ENCODE peak calls at places on chromosomes 16 and 17, in eight cellular contexts. M, U, C, G, V, J, O and A are unnamed samples.

GRCh38 chr17:7969434-7969833 is 33.0 kb upstream of the GUCY2D start:
- DNase-seq in M (no peak), U (no peak), C (peak), G (peak), V (no peak), J (no peak), O (no peak), A (no peak)

GRCh38 chr17:75832164-75832651 is 12.0 kb downstream of the UNC13D start:
- DNase-seq in M (no peak), U (no peak), C (peak), G (peak), V (no peak), J (no peak), O (no peak), A (no peak)

GRCh38 chr16:75584108-75584507 is 17.9 kb downstream of the GABARAPL2 start:
- DNase-seq in M (no peak), U (no peak), C (no peak), G (no peak), V (no peak), J (no peak), O (no peak), A (no peak)

GRCh38 chr17:70584255-70584654 is 414.9 kb downstream of the KCNJ2 start:
- DNase-seq in M (no peak), U (no peak), C (no peak), G (no peak), V (no peak), J (no peak), O (no peak), A (no peak)

GRCh38 chr17:10082795-10083194 is 115.6 kb downstream of the GAS7 start:
- DNase-seq in M (no peak), U (no peak), C (no peak), G (no peak), V (no peak), J (no peak), O (no peak), A (no peak)

GRCh38 chr17:69606142-69606800 is 191.8 kb downstream of the MAP2K6 start:
- DNase-seq in M (no peak), U (no peak), C (no peak), G (no peak), V (no peak), J (no peak), O (no peak), A (no peak)

GRCh38 chr17:74758846-74759163 is 10.4 kb downstream of the NHERF1 start:
- DNase-seq in M (no peak), U (no peak), C (no peak), G (peak), V (no peak), J (no peak), O (no peak), A (no peak)

GRCh38 chr16:1375741-1376410 is 24.1 kb downstream of the GNPTG start:
- DNase-seq in M (no peak), U (no peak), C (no peak), G (no peak), V (no peak), J (no peak), O (no peak), A (no peak)

GRCh38 chr16:67146523-67147357 is 4.1 kb downstream of the B3GNT9 start:
- DNase-seq in M (no peak), U (no peak), C (no peak), G (peak), V (no peak), J (no peak), O (no peak), A (no peak)

GRCh38 chr17:19630651-19631050 is 17.9 kb upstream of the ALDH3A2 start:
- DNase-seq in M (no peak), U (no peak), C (no peak), G (no peak), V (no peak), J (no peak), O (no peak), A (no peak)

DNA sequence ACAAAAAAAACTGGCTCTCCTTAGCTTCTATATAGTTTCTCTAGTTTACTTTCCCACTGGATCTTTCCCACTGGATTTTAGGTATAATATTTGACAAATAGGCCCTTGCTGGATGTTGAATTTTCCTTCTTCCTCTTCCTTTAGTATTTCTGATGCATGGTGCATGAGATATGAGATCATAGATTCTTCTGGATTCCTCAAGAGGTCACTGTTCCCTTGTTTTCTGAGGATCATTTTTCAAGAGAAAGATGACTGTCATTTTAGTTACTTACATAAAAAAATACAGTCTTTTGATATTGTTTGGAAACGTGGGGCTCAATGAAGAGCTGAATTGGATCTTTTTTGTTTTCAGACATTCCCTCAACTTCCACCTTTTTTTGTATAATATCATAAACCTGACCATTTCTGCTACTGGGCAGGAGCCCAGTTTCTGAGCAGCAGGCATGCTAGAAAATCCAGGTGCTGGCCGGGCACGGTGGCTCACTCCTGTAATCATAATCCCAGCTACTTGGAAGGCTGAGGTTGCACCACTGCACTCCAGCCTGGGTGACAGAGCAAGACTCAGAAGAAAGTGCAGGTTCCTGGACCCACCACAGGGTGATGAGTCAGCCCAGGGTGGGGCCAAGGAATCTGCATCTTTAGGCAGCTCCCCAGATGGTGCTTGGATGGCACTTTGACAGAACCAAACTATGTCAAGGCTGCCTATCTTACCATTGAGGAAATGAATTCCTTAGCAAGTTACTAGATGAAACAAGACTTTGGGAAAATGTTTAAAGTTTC is 70.3 kb downstream of the SDR42E1 start:
- DNase-seq in M (peak), U (no peak), C (peak), G (peak), V (no peak), J (no peak), O (no peak), A (no peak)
- TF ChIP-seq CTCF in M (peak), U (peak), C (peak), G (peak), V (peak), J (peak), O (peak), A (peak)

DNA sequence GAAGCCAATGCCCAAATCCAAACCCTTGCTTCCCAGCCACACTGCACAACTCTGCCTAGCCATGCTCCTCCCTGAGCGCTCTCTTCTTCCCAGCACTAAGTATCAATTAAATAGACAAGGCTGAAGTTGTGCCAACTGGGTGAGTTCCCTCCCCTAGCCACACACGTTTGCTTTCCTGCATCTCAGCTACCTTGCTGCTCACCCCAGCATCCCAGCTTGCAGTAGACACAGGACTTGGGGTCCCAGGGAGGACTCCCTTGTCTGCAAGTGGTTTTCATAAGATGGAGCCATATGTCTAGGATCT is 4.9 kb downstream of the CCDC182 start:
- DNase-seq in M (no peak), U (no peak), C (no peak), G (no peak), V (no peak), J (no peak), O (no peak), A (no peak)
- TF ChIP-seq CTCF in M (no peak), U (no peak), C (no peak), G (no peak), V (no peak), J (no peak), O (no peak), A (no peak)

GRCh38 chr17:79777166-79777843 is 643 bp upstream of the CBX2 start:
- DNase-seq in M (peak), U (peak), C (no peak), G (peak), V (peak), J (no peak), O (peak), A (peak)
- TF ChIP-seq CTCF in M (peak), U (peak), C (peak), G (peak), V (no peak), J (peak), O (no peak), A (peak)

DNA sequence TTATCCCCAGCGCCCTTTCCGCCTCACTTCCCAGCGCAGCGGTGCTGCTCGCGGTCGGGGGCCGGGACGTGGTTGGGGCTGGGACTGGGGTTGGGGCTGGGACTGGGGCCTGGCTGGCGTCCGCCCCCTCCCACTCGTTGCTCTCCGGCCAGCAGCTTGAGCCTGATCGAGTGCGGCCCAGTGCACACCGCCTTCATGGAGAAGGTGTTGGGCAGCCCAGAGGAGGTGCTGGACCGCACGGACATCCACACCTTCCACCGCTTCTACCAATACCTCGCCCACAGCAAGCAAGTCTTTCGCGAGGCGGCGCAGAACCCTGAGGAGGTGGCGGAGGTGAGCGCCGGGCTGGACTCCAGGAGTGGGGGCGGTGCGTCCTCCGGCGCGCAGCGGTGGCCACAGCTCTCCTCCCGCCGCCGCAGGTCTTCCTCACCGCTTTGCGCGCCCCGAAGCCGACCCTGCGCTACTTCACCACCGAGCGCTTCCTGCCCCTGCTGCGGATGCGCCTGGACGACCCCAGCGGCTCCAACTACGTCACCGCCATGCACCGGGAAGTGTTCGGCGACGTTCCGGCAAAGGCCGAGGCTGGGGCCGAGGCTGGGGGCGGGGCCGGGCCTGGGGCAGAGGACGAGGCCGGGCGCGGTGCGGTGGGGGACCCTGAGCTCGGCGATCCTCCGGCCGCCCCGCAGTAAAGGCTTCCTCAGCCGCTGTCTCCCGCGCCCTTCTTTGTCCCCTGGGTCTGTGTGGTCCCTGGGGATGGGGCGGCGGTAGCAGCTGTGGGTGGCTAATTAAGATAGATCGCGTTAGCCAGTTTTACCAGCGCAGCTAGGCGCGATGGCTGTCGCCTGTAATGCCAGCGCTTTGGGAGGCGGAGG is 1.8 kb downstream of the HSD17B1 start:
- DNase-seq in M (peak), U (peak), C (no peak), G (peak), V (peak), J (peak), O (peak), A (peak)
- TF ChIP-seq CTCF in M (no peak), U (no peak), C (no peak), G (no peak), V (no peak), J (no peak), O (no peak), A (no peak)

GRCh38 chr17:80791758-80792284 is 199.8 kb upstream of the CHMP6 start:
- DNase-seq in M (no peak), U (peak), C (peak), G (no peak), V (no peak), J (peak), O (no peak), A (no peak)

GRCh38 chr17:80786887-80787286 is 204.8 kb upstream of the CHMP6 start:
- DNase-seq in M (no peak), U (no peak), C (no peak), G (no peak), V (no peak), J (no peak), O (no peak), A (no peak)

GRCh38 chr17:80790981-80791742 is 200.5 kb upstream of the CHMP6 start:
- DNase-seq in M (no peak), U (no peak), C (no peak), G (no peak), V (no peak), J (no peak), O (no peak), A (no peak)

GRCh38 chr17:80790021-80790765 is 201.4 kb upstream of the CHMP6 start:
- DNase-seq in M (no peak), U (no peak), C (no peak), G (peak), V (no peak), J (no peak), O (no peak), A (no peak)

GRCh38 chr17:80789356-80789902 is 202.2 kb upstream of the CHMP6 start:
- DNase-seq in M (no peak), U (no peak), C (peak), G (peak), V (no peak), J (no peak), O (no peak), A (no peak)
- TF ChIP-seq CTCF in M (no peak), U (no peak), C (no peak), G (no peak), V (no peak), J (no peak), O (no peak), A (no peak)